ENCODE peak calls at places on chromosomes 12 and 14, in four cellular contexts. D is H1, F is HepG2, Z is GM12878. S is an unnamed sample. For H3K4me1, the result is how much of the 10 kb centered on the place peaks cover.

GRCh38 chr12:131902332-131903241 is 8.2 kb downstream of the ULK1 start:
- DNase-seq in D (no peak), F (no peak), Z (no peak), S (no peak)

GRCh38 chr12:109448707-109449390 is 28.3 kb downstream of the KCTD10 start:
- DNase-seq in D (no peak), Z (no peak), F (no peak), S (no peak)

GRCh38 chr12:132488127-132489077 is 1.5 kb upstream of the FBRSL1 start:
- DNase-seq in D (no peak), Z (no peak), F (no peak), S (no peak)

GRCh38 chr12:46667547-46667946 is 158.2 kb downstream of the SLC38A4 start:
- DNase-seq in Z (no peak), D (no peak), F (no peak), S (no peak)

GRCh38 chr12:57726884-57727757 is 11.4 kb downstream of the AGAP2 start:
- DNase-seq in D (peak), Z (no peak), F (no peak), S (no peak)

GRCh38 chr12:32025906-32026305 is 66.7 kb downstream of the RESF1 start:
- DNase-seq in Z (peak), D (no peak), F (no peak), S (no peak)

GRCh38 chr14:82710257-82710841 is 1176.7 kb upstream of the SEL1L start:
- DNase-seq in F (peak), Z (peak), D (peak), S (peak)

GRCh38 chr12:3704512-3705348 is 48.2 kb downstream of the CRACR2A start:
- DNase-seq in D (no peak), Z (no peak), F (no peak), S (no peak)

GRCh38 chr12:78095623-78096022 is 264.9 kb downstream of the NAV3 start:
- DNase-seq in F (no peak), D (no peak), Z (no peak), S (no peak)

GRCh38 chr12:958449-959123 is 9.1 kb upstream of the RAD52 start:
- DNase-seq in F (no peak), D (no peak), Z (peak), S (no peak)

GRCh38 chr12:94721173-94721572 is 70.8 kb upstream of the TMCC3 start:
- DNase-seq in F (no peak), Z (peak), D (no peak), S (no peak)

GRCh38 chr14:101980700-101981099 is 16.3 kb downstream of the DYNC1H1 start:
- DNase-seq in D (no peak), Z (peak), F (peak), S (no peak)

GRCh38 chr12:121767525-121768016 is 25.9 kb downstream of the RHOF start:
- DNase-seq in Z (no peak), D (no peak), F (no peak), S (no peak)

DNA sequence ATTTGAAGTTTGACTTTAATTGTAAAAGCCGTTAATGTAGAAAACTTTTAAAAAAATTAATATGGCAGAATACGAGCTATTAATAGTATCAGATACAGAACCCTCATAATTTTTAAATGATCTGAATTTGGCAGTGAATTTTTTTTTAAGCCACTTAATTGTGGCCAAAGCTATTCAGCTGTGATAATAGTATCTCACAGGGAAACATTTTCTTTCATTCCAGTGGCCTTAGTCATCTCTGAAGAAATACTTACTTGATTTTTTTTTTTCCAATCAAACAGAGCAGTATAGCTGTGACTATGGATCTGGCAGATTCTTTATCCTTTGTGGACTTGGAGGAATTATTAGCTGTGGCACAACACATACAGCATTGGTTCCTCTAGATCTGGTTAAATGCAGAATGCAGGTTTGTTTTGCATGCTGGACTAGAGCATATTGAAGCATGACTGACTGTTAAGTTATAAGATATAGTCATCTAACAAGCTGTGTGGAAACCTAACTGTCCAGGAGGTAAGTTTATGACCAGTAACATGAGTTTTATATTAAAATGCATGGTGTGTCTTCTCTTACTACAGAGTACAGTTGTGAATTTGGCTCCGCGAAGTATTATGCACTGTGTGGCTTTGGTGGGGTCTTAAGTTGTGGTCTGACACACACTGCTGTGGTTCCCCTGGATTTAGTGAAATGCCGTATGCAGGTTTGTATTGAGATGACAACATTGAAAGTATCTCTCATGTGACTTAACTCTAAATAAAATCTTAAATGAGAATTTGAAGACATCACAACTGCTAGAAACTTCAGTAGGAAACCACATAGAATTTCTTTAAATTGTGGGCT is 1.9 kb downstream of the SLC25A3 start:
- DNase-seq in Z (no peak), D (peak), F (peak), S (no peak)
- TF ChIP-seq SUZ12 in Z (no peak), D (no peak), F (no peak), S (no peak)

GRCh38 chr12:56128669-56129209 is 672 bp downstream of the ESYT1 start:
- DNase-seq in D (no peak), Z (no peak), F (no peak), S (no peak)
- H3K4me1 ChIP-seq in D (under half), Z (under half), F (half or more), S (under half)

DNA sequence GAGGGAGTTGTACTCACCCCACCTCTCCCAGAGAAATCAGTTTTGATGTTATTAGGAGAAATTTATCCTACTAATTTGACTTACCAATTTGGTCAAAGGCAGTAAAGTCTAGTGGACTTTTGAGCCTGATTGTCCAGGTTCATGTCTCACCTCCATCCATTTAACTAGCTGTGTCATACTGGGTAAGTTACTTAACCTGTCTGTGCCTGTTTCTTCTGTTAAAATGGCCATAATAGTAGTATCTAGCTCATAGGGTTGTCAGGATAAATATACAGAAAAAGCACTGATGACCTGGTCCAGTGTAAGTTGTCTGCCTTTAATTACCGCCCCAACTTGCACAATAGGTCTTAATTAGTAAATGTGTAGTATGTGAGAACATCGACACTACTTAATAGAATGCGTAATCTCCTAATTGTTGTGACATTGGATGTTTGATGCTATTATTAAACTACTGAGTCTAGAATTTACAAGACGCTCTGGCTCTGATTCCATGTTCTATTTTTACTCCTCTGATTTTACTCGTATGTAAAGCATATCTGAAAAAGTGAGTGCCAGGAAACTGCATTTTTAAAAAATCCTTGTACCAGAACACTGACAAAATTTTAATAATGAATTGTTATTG is 1.5 kb downstream of the RAB21 start:
- DNase-seq in F (no peak), D (no peak), Z (no peak), S (no peak)
- H3K4me3 ChIP-seq in F (peak), D (peak), Z (peak), S (peak)

DNA sequence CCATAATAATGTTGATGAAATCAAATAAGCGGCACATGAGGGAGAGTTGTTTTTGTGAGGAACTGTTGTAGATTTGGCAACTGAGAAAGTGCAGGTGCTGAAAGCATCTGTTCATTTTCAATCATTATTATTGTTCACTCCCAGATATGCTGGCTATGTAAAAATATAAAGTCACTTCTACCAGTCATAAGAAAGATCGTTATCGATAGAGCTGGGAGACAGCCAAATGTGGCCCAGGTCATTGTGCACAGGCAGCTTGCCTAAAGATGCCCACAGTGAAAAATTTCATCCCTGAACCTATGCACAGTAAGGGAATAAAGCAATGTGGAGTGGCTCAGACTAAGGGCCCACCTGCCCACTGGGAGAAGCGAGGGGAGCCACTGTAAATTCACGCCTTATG is 1490.9 kb upstream of the TMEM132C start:
- DNase-seq in D (no peak), F (no peak), Z (no peak), S (no peak)
- TF ChIP-seq SUZ12 in D (no peak), F (no peak), Z (no peak), S (no peak)

DNA sequence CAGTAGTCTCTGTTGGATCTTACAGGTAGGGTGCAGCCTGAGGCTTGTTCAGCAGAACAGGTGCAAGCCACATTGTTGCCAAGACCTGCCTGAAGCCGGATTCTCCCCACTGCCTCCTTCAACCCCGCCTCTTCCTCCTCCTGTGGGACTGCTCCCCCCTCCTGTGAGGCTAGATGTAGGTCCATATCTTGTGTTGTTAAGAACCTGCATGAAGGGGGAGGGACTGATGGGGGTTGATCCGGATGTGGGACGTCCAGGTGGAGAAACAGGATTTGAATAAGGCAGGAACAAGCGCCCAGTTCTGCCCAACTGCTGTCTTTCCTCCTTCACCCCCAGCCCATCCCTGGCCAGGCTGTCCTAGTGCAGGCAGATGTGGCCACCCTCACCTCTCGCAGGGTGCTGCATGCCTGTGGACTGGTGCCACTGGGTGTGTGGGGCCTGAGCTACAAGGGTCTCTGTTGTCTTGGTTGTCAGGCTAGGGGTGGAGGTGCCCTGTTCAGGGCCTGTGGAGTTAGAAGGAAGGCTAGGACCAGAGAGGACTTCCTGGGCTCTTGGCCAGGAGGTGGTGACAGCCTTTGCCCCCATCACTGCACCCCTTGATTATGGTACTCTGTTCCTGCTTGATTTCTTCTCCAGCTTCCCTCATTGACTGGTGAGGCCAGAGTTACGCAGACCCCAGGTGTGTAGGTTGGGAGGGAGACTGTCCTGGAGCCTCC is 1.4 kb downstream of the NR4A1 start:
- DNase-seq in F (no peak), D (no peak), Z (no peak), S (no peak)
- H3K4me1 ChIP-seq in F (under half), D (under half), Z (under half), S (under half)

S was measured in NT2/D1.